ENCODE peak calls at places on chromosomes 7 and 10, in ten cellular contexts. M is fibroblast of mammary gland, F is left lung, A is astrocyte of the spinal cord, C is colonic mucosa, W is GM23338, P is brain microvascular endothelial cell, Q is endodermal cell, S is bronchial epithelial cell, Y is body of pancreas. I is an unnamed sample.

GRCh38 chr10:132397036-132397541 is at the start of gene PWWP2B:
- DNase-seq in C (no peak), Q (no peak), S (no peak), F (peak), M (no peak), W (no peak), P (no peak), A (no peak), Y (peak), I (peak)

GRCh38 chr10:133132711-133133291 is 27.2 kb upstream of the KNDC1 start:
- DNase-seq in M (no peak), C (no peak), Q (peak), S (no peak), F (peak), A (no peak), W (no peak), Y (no peak), P (no peak), I (no peak)

GRCh38 chr7:106793015-106793651 is 71.9 kb upstream of the PIK3CG start:
- DNase-seq in A (peak), S (peak), W (peak), M (peak), Q (peak), Y (no peak), F (no peak), P (no peak), C (no peak), I (peak)

GRCh38 chr7:27193335-27194001 is 6.4 kb downstream of the HOXA13 start:
- DNase-seq in Q (peak), A (no peak), C (peak), Y (no peak), M (no peak), W (peak), F (no peak), P (no peak), S (no peak), I (no peak)

GRCh38 chr10:122288917-122289316 is 17.8 kb downstream of the BTBD16 start:
- DNase-seq in Q (no peak), F (no peak), M (no peak), A (no peak), Y (no peak), P (no peak), S (no peak), C (no peak), W (no peak), I (no peak)

GRCh38 chr7:20998309-20998708 is 211.6 kb upstream of the SP8 start:
- DNase-seq in C (no peak), W (no peak), P (no peak), Q (peak), S (peak), M (no peak), F (no peak), Y (no peak), A (no peak), I (no peak)

GRCh38 chr10:84706875-84707274 is 378.5 kb downstream of the CCSER2 start:
- DNase-seq in Q (no peak), F (no peak), M (no peak), C (no peak), Y (no peak), S (peak), W (no peak), A (peak), P (peak), I (no peak)

GRCh38 chr10:119051775-119052174 is 22.3 kb downstream of the NANOS1 start:
- DNase-seq in A (no peak), F (no peak), C (no peak), S (peak), W (no peak), P (no peak), M (no peak), Y (no peak), Q (peak), I (no peak)

GRCh38 chr10:103847909-103848468 is 7.4 kb downstream of the SH3PXD2A start:
- DNase-seq in C (peak), F (no peak), W (peak), S (no peak), A (no peak), Y (no peak), P (no peak), Q (peak), M (no peak), I (no peak)

GRCh38 chr7:157032644-157033482 is 22.4 kb upstream of the MNX1 start:
- DNase-seq in P (no peak), M (no peak), W (no peak), A (no peak), Y (no peak), C (no peak), F (no peak), S (no peak), Q (peak), I (no peak)

GRCh38 chr7:94514140-94514889 is 4.7 kb downstream of the CASD1 start:
- DNase-seq in M (no peak), W (no peak), C (no peak), S (no peak), P (no peak), Q (no peak), F (no peak), Y (no peak), A (no peak), I (no peak)

GRCh38 chr10:122487231-122487765 is 25.9 kb downstream of the HTRA1 start:
- DNase-seq in Q (no peak), C (no peak), Y (no peak), M (no peak), W (no peak), S (peak), F (no peak), A (peak), P (no peak), I (no peak)

GRCh38 chr10:78921906-78922305 is 146.9 kb upstream of the ZMIZ1 start:
- DNase-seq in F (no peak), W (no peak), A (no peak), M (no peak), P (no peak), Y (no peak), Q (no peak), C (no peak), S (no peak), I (no peak)

GRCh38 chr10:89301721-89302445 is at the start of gene IFIT2:
- DNase-seq in P (peak), F (no peak), Q (no peak), C (peak), A (peak), W (peak), S (peak), M (peak), Y (peak), I (peak)

GRCh38 chr7:92633211-92633906 is 43.2 kb upstream of the FAM133B start:
- DNase-seq in Q (no peak), P (peak), C (peak), M (peak), W (no peak), A (peak), S (peak), F (no peak), Y (no peak), I (peak)

GRCh38 chr7:100372256-100372655 is 1.0 kb upstream of the PILRA start:
- DNase-seq in W (no peak), Y (no peak), C (no peak), M (peak), P (peak), Q (peak), F (no peak), A (no peak), S (peak), I (peak)

GRCh38 chr10:131573256-131574215 is 262.0 kb upstream of the TCERG1L start:
- DNase-seq in P (no peak), M (no peak), Q (peak), A (no peak), W (no peak), Y (no peak), C (peak), F (peak), S (no peak), I (no peak)

GRCh38 chr7:147089608-147090007 is 973.0 kb downstream of the CNTNAP2 start:
- DNase-seq in Y (no peak), S (no peak), A (no peak), C (no peak), W (no peak), Q (no peak), F (no peak), M (no peak), P (no peak), I (no peak)

GRCh38 chr7:108347616-108348015 is 108.6 kb downstream of the NRCAM start:
- DNase-seq in F (no peak), A (peak), S (peak), Y (no peak), P (peak), C (no peak), W (peak), Q (peak), M (peak), I (peak)

GRCh38 chr7:81079736-81080135 is 160.9 kb upstream of the SEMA3C start:
- DNase-seq in C (no peak), A (peak), Y (no peak), S (peak), P (no peak), M (peak), F (no peak), W (no peak), Q (no peak), I (peak)

GRCh38 chr10:72088879-72089585 is 681 bp upstream of the SPOCK2 start:
- DNase-seq in F (no peak), S (no peak), M (no peak), P (no peak), C (no peak), A (peak), W (peak), Y (no peak), Q (peak), I (peak)

GRCh38 chr7:1555813-1556540 is at the start of gene TMEM184A:
- DNase-seq in A (no peak), C (peak), P (no peak), S (peak), F (peak), Y (peak), W (peak), M (no peak), Q (peak), I (no peak)

GRCh38 chr10:112359606-112360307 is 14.2 kb upstream of the ACSL5 start:
- DNase-seq in Q (no peak), F (no peak), W (no peak), Y (no peak), C (no peak), M (no peak), P (no peak), A (no peak), S (no peak), I (no peak)

GRCh38 chr10:72333111-72334012 is 21.4 kb downstream of the DNAJB12 start:
- DNase-seq in F (no peak), P (no peak), W (no peak), A (no peak), Q (peak), M (no peak), C (no peak), Y (no peak), S (no peak), I (no peak)

GRCh38 chr7:147405621-147406020 is 1184.9 kb upstream of the C7orf33 start:
- DNase-seq in Q (no peak), W (no peak), C (no peak), F (no peak), A (no peak), S (no peak), P (no peak), M (no peak), Y (no peak), I (no peak)

GRCh38 chr10:5449823-5450222 is 37.5 kb downstream of the NET1 start:
- DNase-seq in A (peak), P (peak), C (no peak), M (peak), Q (no peak), Y (no peak), F (no peak), S (peak), W (peak), I (peak)

GRCh38 chr7:152231089-152231488 is 204.7 kb downstream of the KMT2C start:
- DNase-seq in A (no peak), Y (no peak), P (no peak), F (no peak), W (no peak), C (no peak), S (no peak), Q (no peak), M (no peak), I (no peak)

GRCh38 chr7:51647931-51648351 is 331.3 kb upstream of the COBL start:
- DNase-seq in Y (peak), F (no peak), A (peak), S (peak), W (peak), P (no peak), M (peak), C (peak), Q (peak), I (peak)

GRCh38 chr10:60310746-60311145 is 78.9 kb downstream of the ANK3 start:
- DNase-seq in C (no peak), F (no peak), A (no peak), W (no peak), M (no peak), S (no peak), Q (no peak), P (no peak), Y (no peak), I (no peak)

GRCh38 chr10:69656719-69657269 is 26.7 kb downstream of the FAM241B start:
- DNase-seq in S (no peak), F (no peak), M (no peak), Y (no peak), A (no peak), P (no peak), Q (no peak), W (no peak), C (no peak), I (no peak)

DNA sequence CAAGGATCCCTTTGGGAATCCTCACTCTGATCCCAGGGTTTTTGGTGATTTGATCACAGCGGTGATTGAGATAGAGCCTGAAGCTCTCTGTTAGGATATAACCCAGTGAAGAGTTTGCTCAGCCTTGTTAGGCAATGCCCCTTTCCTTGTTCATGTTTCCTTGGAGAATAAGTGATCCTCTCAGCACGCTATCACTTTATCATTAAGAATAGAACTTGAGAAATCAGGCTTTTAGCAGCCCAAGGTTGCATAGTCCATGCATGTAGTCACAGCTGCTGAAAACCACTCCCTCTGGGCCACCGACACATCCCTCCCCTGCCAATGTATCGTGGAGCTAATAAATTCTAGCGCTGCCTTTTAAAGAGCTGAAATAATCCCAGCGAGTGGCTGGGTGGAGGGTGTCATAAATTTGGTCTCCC is 250.1 kb downstream of the TRIL start:
- DNase-seq in S (no peak), F (no peak), M (peak), W (peak), Y (no peak), A (peak), P (no peak), Q (no peak), C (no peak), I (peak)
- H3K4me3 ChIP-seq in S (no peak), F (no peak), M (peak), W (peak), Y (no peak), A (peak), P (no peak), Q (no peak), C (no peak), I (no peak)

DNA sequence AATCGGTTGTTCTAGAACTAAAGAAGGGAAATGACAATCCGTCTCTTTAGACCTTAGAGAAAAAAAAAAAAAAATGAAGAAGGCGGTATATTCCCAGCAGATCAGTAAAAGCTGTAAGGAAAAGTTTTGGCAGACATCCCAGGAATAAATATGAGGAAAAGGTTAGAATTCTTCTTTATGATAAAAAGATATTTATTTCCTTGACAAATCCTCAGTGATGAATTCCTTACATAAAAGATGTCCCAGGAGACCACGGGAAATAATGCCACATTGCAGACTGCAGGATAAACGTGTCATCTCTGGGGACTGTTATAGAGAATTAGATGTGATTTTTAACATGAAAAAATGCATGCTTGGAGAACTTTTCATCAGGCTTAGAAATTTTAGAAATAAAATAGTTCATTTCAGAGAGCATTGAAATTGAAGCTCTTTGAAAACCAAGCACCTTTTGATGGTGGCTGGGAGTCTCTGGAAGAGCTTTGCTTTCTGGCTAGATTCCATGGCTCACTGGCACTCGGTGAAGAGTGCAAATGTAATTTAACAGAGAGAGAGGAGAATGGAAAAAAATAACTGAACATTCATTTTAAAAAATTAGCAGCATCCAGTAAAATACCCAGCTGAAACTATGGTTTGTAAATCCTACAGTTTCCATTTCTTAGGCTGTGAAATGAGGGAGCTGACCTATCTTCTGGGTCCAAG is 98.2 kb downstream of the PRPF18 start:
- DNase-seq in A (peak), M (peak), W (no peak), Y (no peak), Q (no peak), P (no peak), F (no peak), C (no peak), S (no peak), I (no peak)
- H3K4me3 ChIP-seq in A (no peak), M (no peak), W (no peak), Y (no peak), Q (no peak), P (no peak), F (no peak), C (no peak), S (no peak), I (no peak)

GRCh38 chr7:117873933-117874530 is 791 bp upstream of the CTTNBP2 start:
- DNase-seq in W (no peak), A (no peak), P (no peak), F (no peak), C (no peak), M (no peak), Q (no peak), S (no peak), Y (no peak), I (no peak)
- H3K4me3 ChIP-seq in W (peak), A (peak), P (peak), F (peak), C (peak), M (peak), Q (peak), S (peak), Y (no peak), I (peak)

DNA sequence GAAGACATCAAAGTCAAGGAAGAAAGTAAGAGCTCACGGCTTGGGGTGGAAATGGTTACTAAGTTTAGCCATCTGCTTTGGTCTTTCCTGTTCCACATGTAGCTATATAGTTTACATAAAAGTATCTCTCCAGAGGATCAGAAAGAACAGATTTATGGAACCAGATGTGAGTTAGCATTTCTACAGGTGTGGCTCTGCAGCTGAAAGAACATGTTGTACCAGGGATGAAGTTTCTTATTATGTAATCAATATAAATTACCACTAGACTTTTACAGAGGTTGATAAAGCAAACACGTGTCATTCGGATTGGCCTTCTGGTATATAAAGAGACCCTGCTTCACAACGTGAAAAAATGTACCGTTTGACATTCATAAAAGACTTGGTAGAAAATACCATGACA is 20.0 kb downstream of the CALD1 start:
- DNase-seq in P (peak), C (no peak), Y (no peak), F (no peak), S (no peak), M (peak), W (no peak), A (no peak), Q (no peak), I (no peak)
- H3K4me3 ChIP-seq in P (no peak), C (no peak), Y (no peak), F (no peak), S (no peak), M (no peak), W (no peak), A (no peak), Q (no peak), I (no peak)

I was measured in fibroblast of pulmonary artery.